ENCODE peak calls at places on chromosomes 13 and 19, in eight cellular contexts. H is astrocyte; G is effector memory CD4-positive, alpha-beta T cell; Y is RWPE1; E is tibial nerve; P is brain microvascular endothelial cell; R is MM.1S; W is mammary epithelial cell. Q is an unnamed sample.

GRCh38 chr19:31518626-31519025 is 169.4 kb upstream of the TSHZ3 start:
- DNase-seq in H (no peak), G (no peak), Y (no peak), E (no peak), P (no peak), R (no peak), W (no peak), Q (no peak)

GRCh38 chr19:5625641-5626040 is 2.8 kb downstream of the SAFB start:
- DNase-seq in H (no peak), G (no peak), Y (no peak), E (no peak), P (no peak), R (no peak), W (no peak), Q (no peak)

GRCh38 chr19:43818500-43818899 is 8.6 kb upstream of the ZNF283 start:
- DNase-seq in H (no peak), G (no peak), Y (peak; percentile 30), E (no peak), P (no peak), R (no peak), W (no peak), Q (no peak)

GRCh38 chr13:43785681-43786471 is 896 bp downstream of the ENOX1 start:
- DNase-seq in H (peak; percentile 55), G (no peak), Y (peak; percentile 78), E (peak; percentile 64), P (peak; percentile 73), R (peak; percentile 18), W (peak; percentile 56), Q (no peak)

GRCh38 chr19:42131149-42132029 is 857 bp downstream of the POU2F2 start:
- DNase-seq in H (no peak), G (no peak), Y (no peak), E (no peak), P (no peak), R (no peak), W (no peak), Q (no peak)

GRCh38 chr13:30410705-30411125 is 11.6 kb upstream of the UBE2L5 start:
- DNase-seq in H (peak; percentile 27), G (no peak), Y (no peak), E (no peak), P (no peak), R (no peak), W (no peak), Q (no peak)

GRCh38 chr13:22625691-22626090 is 555.1 kb upstream of the SGCG start:
- DNase-seq in H (no peak), G (no peak), Y (no peak), E (no peak), P (no peak), R (no peak), W (no peak), Q (no peak)

GRCh38 chr19:50568321-50569022 is at the start of gene LRRC4B:
- DNase-seq in H (no peak), G (no peak), Y (no peak), E (no peak), P (no peak), R (no peak), W (no peak), Q (no peak)

GRCh38 chr19:42386974-42387707 is 3.0 kb downstream of the CNFN start:
- DNase-seq in H (peak; percentile 24), G (peak; percentile 33), Y (peak; percentile 80), E (peak; percentile 52), P (peak; percentile 26), R (peak; percentile 64), W (peak; percentile 83), Q (peak; percentile 63)

GRCh38 chr19:5918463-5919079 is 4.5 kb downstream of the CAPS start:
- DNase-seq in H (no peak), G (no peak), Y (no peak), E (no peak), P (no peak), R (no peak), W (no peak), Q (no peak)

GRCh38 chr19:54211214-54211613 is 10.6 kb downstream of the RPS9 start:
- DNase-seq in H (no peak), G (no peak), Y (no peak), E (no peak), P (no peak), R (no peak), W (no peak), Q (no peak)

GRCh38 chr13:33383724-33384577 is 98.4 kb upstream of the STARD13 start:
- DNase-seq in H (no peak), G (no peak), Y (no peak), E (no peak), P (no peak), R (no peak), W (no peak), Q (no peak)

GRCh38 chr13:50122465-50122864 is 107.2 kb downstream of the KCNRG start:
- DNase-seq in H (no peak), G (no peak), Y (no peak), E (no peak), P (no peak), R (no peak), W (no peak), Q (no peak)

GRCh38 chr19:11284535-11284934 is 11.4 kb upstream of the TSPAN16 start:
- DNase-seq in H (no peak), G (no peak), Y (no peak), E (no peak), P (no peak), R (no peak), W (no peak), Q (no peak)

GRCh38 chr13:28313579-28313978 is 175.2 kb downstream of the PAN3 start:
- DNase-seq in H (no peak), G (no peak), Y (no peak), E (no peak), P (peak; percentile 47), R (no peak), W (no peak), Q (no peak)

GRCh38 chr19:49390978-49391304 is 2.9 kb downstream of the KASH5 start:
- DNase-seq in H (no peak), G (no peak), Y (no peak), E (no peak), P (no peak), R (no peak), W (no peak), Q (no peak)

GRCh38 chr13:67568205-67568604 is 338.1 kb upstream of the PCDH9 start:
- DNase-seq in H (no peak), G (no peak), Y (no peak), E (no peak), P (no peak), R (no peak), W (no peak), Q (no peak)

GRCh38 chr13:75929074-75929473 is 292.9 kb downstream of the LMO7 start:
- DNase-seq in H (no peak), G (no peak), Y (no peak), E (no peak), P (no peak), R (no peak), W (no peak), Q (no peak)

GRCh38 chr13:33312150-33312908 is 26.8 kb upstream of the STARD13 start:
- DNase-seq in H (no peak), G (no peak), Y (peak; percentile 21), E (no peak), P (peak; percentile 4), R (no peak), W (peak; percentile 36), Q (no peak)

GRCh38 chr13:25149670-25150069 is 22.4 kb downstream of the AMER2 start:
- DNase-seq in H (no peak), G (no peak), Y (no peak), E (no peak), P (no peak), R (no peak), W (no peak), Q (no peak)

GRCh38 chr13:95524270-95524901 is 28.1 kb upstream of the CLDN10 start:
- DNase-seq in H (no peak), G (no peak), Y (peak; percentile 67), E (no peak), P (no peak), R (no peak), W (peak; percentile 86), Q (no peak)

GRCh38 chr13:46593403-46593802 is 40.4 kb downstream of the LRCH1 start:
- DNase-seq in H (no peak), G (peak; percentile 3), Y (no peak), E (no peak), P (no peak), R (no peak), W (no peak), Q (peak; percentile 71)
- H3K27ac ChIP-seq in H (no peak overlapping the region), G (no peak overlapping the region), Y (peak overlapping the region; percentile 30), E (no peak overlapping the region), P (no peak overlapping the region), R (no peak overlapping the region), W (no peak overlapping the region), Q (peak overlapping the region; percentile 54)

DNA sequence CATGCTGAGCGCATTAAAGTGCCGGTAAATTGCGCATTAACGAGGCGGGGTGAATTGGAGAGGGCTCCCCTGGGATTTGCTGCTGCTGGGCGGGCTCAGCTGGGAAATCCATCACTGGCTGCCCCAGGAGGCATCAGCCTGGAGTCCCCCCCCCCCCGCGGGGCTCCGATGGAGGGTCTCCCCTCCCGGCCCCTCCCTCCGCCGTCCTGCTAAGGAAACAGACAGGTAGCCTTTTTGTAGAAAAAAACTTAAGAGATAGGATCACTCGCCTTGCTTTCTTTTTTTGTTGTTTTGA is 6.8 kb downstream of the TLE6 start:
- DNase-seq in H (no peak), G (no peak), Y (no peak), E (no peak), P (no peak), R (no peak), W (no peak), Q (no peak)
- H3K27ac ChIP-seq in H (no peak overlapping the region), G (no peak overlapping the region), Y (peak overlapping the region; percentile 100), E (peak overlapping the region; percentile 79), P (no peak overlapping the region), R (no peak overlapping the region), W (no peak overlapping the region), Q (no peak overlapping the region)

DNA sequence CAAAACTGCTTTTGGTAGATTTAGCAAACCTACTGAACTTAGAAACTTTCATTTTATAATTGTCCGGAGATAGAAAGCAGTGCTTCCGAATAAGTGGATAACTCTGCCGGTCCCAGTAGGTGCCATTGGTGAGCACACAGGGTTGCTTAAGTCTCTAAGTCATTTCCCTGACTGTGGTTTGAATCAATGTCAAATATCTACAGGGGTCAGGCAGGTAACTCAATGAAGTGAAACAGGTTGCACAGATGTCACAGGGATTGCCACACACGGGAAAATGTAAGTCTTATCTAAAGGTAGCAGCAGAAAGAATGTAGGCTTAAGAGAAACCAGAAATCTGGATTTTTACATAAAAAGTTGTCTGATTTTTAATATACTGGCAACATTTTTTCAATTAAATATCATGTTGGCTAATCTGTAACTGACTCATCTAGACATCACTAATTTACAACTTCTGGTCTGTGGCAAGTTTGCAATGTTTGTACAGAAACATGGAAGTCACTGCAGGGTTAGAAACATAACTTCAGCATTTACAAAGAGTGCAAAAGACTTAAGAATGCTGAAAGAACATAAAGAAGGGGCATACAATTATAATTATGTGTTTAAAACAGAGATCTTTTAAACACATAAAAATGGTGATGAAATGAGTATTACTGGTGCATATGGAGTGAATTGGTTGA is 14.3 kb upstream of the LRRC63 start:
- DNase-seq in H (no peak), G (no peak), Y (no peak), E (no peak), P (no peak), R (no peak), W (peak; percentile 31), Q (no peak)
- H3K27ac ChIP-seq in H (no peak overlapping the region), G (no peak overlapping the region), Y (no peak overlapping the region), E (no peak overlapping the region), P (no peak overlapping the region), R (no peak overlapping the region), W (no peak overlapping the region), Q (no peak overlapping the region)

DNA sequence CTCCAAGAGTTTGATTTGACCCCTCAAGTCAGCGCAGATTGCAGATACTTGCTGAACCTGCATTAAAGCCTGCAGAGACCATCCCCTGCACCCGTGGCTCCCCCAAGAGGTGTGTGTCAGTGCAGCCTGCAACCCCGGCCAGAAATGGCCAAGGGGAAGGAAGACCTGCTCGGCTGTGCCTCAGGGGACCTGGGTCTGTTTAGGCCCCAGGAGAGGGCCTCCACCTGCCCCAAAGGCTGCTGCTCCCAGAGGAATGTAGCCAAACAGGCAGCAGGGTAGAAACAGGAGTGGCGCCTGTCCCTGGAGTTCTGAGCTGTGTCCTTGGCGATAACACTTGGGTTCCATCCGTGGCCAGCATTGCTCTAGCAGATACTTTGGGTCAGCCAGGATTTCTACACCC is 8.0 kb downstream of the POP4 start:
- DNase-seq in H (no peak), G (no peak), Y (no peak), E (no peak), P (no peak), R (no peak), W (no peak), Q (no peak)
- H3K27ac ChIP-seq in H (no peak overlapping the region), G (no peak overlapping the region), Y (no peak overlapping the region), E (no peak overlapping the region), P (no peak overlapping the region), R (no peak overlapping the region), W (no peak overlapping the region), Q (no peak overlapping the region)

Q was measured in naive thymus-derived CD4-positive, alpha-beta T cell.